ENCODE peak calls at places on chromosomes 4 and X, in four cellular contexts. One of them, this sample, is unnamed.

GRCh38 chr4:124641715-124642380 is 70.7 kb downstream of the ANKRD50 start:
- DNase-seq in iris pigment epithelial cell: peak; percentile 97
- DNase-seq in OCI-M1: peak; percentile 86
- DNase-seq in sciatic nerve: no peak
- DNase-seq in this sample: peak; percentile 55

GRCh38 chrX:140701480-140701879 is 8.1 kb upstream of the LINC00632 start:
- DNase-seq in iris pigment epithelial cell: peak; percentile 15
- DNase-seq in OCI-M1: peak; percentile 41
- DNase-seq in sciatic nerve: no peak
- DNase-seq in this sample: peak; percentile 28

GRCh38 chr4:181376058-181376457 is 867.1 kb upstream of the TENM3 start:
- DNase-seq in iris pigment epithelial cell: no peak
- DNase-seq in OCI-M1: no peak
- DNase-seq in sciatic nerve: no peak
- DNase-seq in this sample: no peak

GRCh38 chr4:132992686-132993085 is 156.4 kb upstream of the PCDH10 start:
- DNase-seq in iris pigment epithelial cell: no peak
- DNase-seq in OCI-M1: no peak
- DNase-seq in sciatic nerve: no peak
- DNase-seq in this sample: no peak

GRCh38 chr4:122364700-122365404 is 14.0 kb upstream of the ADAD1 start:
- DNase-seq in iris pigment epithelial cell: no peak
- DNase-seq in OCI-M1: peak; percentile 46
- DNase-seq in sciatic nerve: no peak
- DNase-seq in this sample: no peak

GRCh38 chrX:48890296-48890925 is 7.2 kb downstream of the TIMM17B start:
- DNase-seq in iris pigment epithelial cell: no peak
- DNase-seq in OCI-M1: no peak
- DNase-seq in sciatic nerve: no peak
- DNase-seq in this sample: no peak

GRCh38 chr4:8599657-8600056 is 7.1 kb downstream of the CPZ start:
- DNase-seq in iris pigment epithelial cell: peak; percentile 90
- DNase-seq in OCI-M1: no peak
- DNase-seq in sciatic nerve: no peak
- DNase-seq in this sample: no peak

GRCh38 chr4:181761130-181761529 is 482.1 kb upstream of the TENM3 start:
- DNase-seq in iris pigment epithelial cell: peak; percentile 76
- DNase-seq in OCI-M1: no peak
- DNase-seq in sciatic nerve: no peak
- DNase-seq in this sample: no peak

GRCh38 chr4:15757084-15757483 is 21.0 kb upstream of the CD38 start:
- DNase-seq in iris pigment epithelial cell: no peak
- DNase-seq in OCI-M1: no peak
- DNase-seq in sciatic nerve: no peak
- DNase-seq in this sample: peak; percentile 28

GRCh38 chrX:32397562-32398216 is 813.7 kb downstream of the DMD start:
- DNase-seq in iris pigment epithelial cell: no peak
- DNase-seq in OCI-M1: no peak
- DNase-seq in sciatic nerve: no peak
- DNase-seq in this sample: no peak

GRCh38 chr4:153466637-153467153 is 535 bp downstream of the TMEM131L start:
- DNase-seq in iris pigment epithelial cell: no peak
- DNase-seq in OCI-M1: no peak
- DNase-seq in sciatic nerve: no peak
- DNase-seq in this sample: no peak

GRCh38 chr4:73533515-73534422 is 52.2 kb downstream of the AFM start:
- DNase-seq in iris pigment epithelial cell: no peak
- DNase-seq in OCI-M1: peak; percentile 10
- DNase-seq in sciatic nerve: no peak
- DNase-seq in this sample: no peak

GRCh38 chr4:39022241-39022640 is 10.0 kb downstream of the TMEM156 start:
- DNase-seq in iris pigment epithelial cell: no peak
- DNase-seq in OCI-M1: no peak
- DNase-seq in sciatic nerve: no peak
- DNase-seq in this sample: no peak

GRCh38 chr4:137650051-137650450 is 117.8 kb upstream of the PCDH18 start:
- DNase-seq in iris pigment epithelial cell: no peak
- DNase-seq in OCI-M1: no peak
- DNase-seq in sciatic nerve: no peak
- DNase-seq in this sample: no peak

GRCh38 chrX:8913665-8914409 is 112.7 kb upstream of the FAM9A start:
- DNase-seq in iris pigment epithelial cell: peak; percentile 27
- DNase-seq in OCI-M1: no peak
- DNase-seq in sciatic nerve: no peak
- DNase-seq in this sample: no peak

GRCh38 chrX:128975716-128976115 is 547.6 kb downstream of the SMARCA1 start:
- DNase-seq in iris pigment epithelial cell: peak; percentile 6
- DNase-seq in OCI-M1: peak; percentile 37
- DNase-seq in sciatic nerve: no peak
- DNase-seq in this sample: peak; percentile 8

GRCh38 chrX:122934131-122934530 is 249.9 kb upstream of the GRIA3 start:
- DNase-seq in iris pigment epithelial cell: no peak
- DNase-seq in OCI-M1: no peak
- DNase-seq in sciatic nerve: no peak
- DNase-seq in this sample: no peak

GRCh38 chrX:118272237-118272636 is 73.7 kb upstream of the WDR44 start:
- DNase-seq in iris pigment epithelial cell: peak; percentile 41
- DNase-seq in OCI-M1: peak; percentile 41
- DNase-seq in sciatic nerve: no peak
- DNase-seq in this sample: no peak

GRCh38 chr4:104942990-104943758 is 203.5 kb upstream of the TET2 start:
- DNase-seq in iris pigment epithelial cell: peak; percentile 1
- DNase-seq in OCI-M1: peak; percentile 87
- DNase-seq in sciatic nerve: no peak
- DNase-seq in this sample: no peak

GRCh38 chrX:84118315-84118714 is 69.7 kb downstream of the RPS6KA6 start:
- DNase-seq in iris pigment epithelial cell: no peak
- DNase-seq in OCI-M1: no peak
- DNase-seq in sciatic nerve: no peak
- DNase-seq in this sample: no peak

GRCh38 chr4:118798658-118799057 is 37.3 kb downstream of the SEC24D start:
- DNase-seq in iris pigment epithelial cell: no peak
- DNase-seq in OCI-M1: no peak
- DNase-seq in sciatic nerve: no peak
- DNase-seq in this sample: no peak

GRCh38 chrX:39204349-39204748 is 403.1 kb downstream of the MID1IP1 start:
- DNase-seq in iris pigment epithelial cell: no peak
- DNase-seq in OCI-M1: no peak
- DNase-seq in sciatic nerve: no peak
- DNase-seq in this sample: no peak

GRCh38 chr4:185128272-185129119 is 14.6 kb upstream of the SLC25A4 start:
- DNase-seq in iris pigment epithelial cell: no peak
- DNase-seq in OCI-M1: no peak
- DNase-seq in sciatic nerve: no peak
- DNase-seq in this sample: no peak

GRCh38 chr4:181140037-181140603 is 1103.1 kb upstream of the TENM3 start:
- DNase-seq in iris pigment epithelial cell: no peak
- DNase-seq in OCI-M1: no peak
- DNase-seq in sciatic nerve: no peak
- DNase-seq in this sample: no peak

GRCh38 chrX:122622800-122623199 is 561.3 kb upstream of the GRIA3 start:
- DNase-seq in iris pigment epithelial cell: no peak
- DNase-seq in OCI-M1: no peak
- DNase-seq in sciatic nerve: no peak
- DNase-seq in this sample: no peak

GRCh38 chrX:136260801-136261200 is 9.6 kb upstream of the MAP7D3 start:
- DNase-seq in iris pigment epithelial cell: peak; percentile 88
- DNase-seq in OCI-M1: no peak
- DNase-seq in sciatic nerve: no peak
- DNase-seq in this sample: no peak

GRCh38 chrX:71056857-71057256 is 11.3 kb downstream of the SNX12 start:
- DNase-seq in iris pigment epithelial cell: peak; percentile 61
- DNase-seq in OCI-M1: peak; percentile 3
- DNase-seq in sciatic nerve: no peak
- DNase-seq in this sample: no peak

GRCh38 chr4:165877291-165877690 is 4.3 kb downstream of the TLL1 start:
- DNase-seq in iris pigment epithelial cell: no peak
- DNase-seq in OCI-M1: no peak
- DNase-seq in sciatic nerve: no peak
- DNase-seq in this sample: no peak

GRCh38 chr4:29079260-29079659 is 1640.9 kb upstream of the PCDH7 start:
- DNase-seq in iris pigment epithelial cell: no peak
- DNase-seq in OCI-M1: no peak
- DNase-seq in sciatic nerve: no peak
- DNase-seq in this sample: no peak

GRCh38 chrX:150508461-150509367 is 59.7 kb upstream of the MTM1 start:
- DNase-seq in iris pigment epithelial cell: peak; percentile 12
- DNase-seq in OCI-M1: no peak
- DNase-seq in sciatic nerve: peak; percentile 73
- DNase-seq in this sample: no peak

GRCh38 chrX:149114874-149115273 is 390.2 kb downstream of the IDS start:
- DNase-seq in iris pigment epithelial cell: no peak
- DNase-seq in OCI-M1: no peak
- DNase-seq in sciatic nerve: no peak
- DNase-seq in this sample: no peak

GRCh38 chrX:119763175-119763574 is 4.8 kb downstream of the SOWAHD start:
- DNase-seq in iris pigment epithelial cell: peak; percentile 86
- DNase-seq in OCI-M1: no peak
- DNase-seq in sciatic nerve: no peak
- DNase-seq in this sample: no peak

GRCh38 chrX:134849390-134849789 is 141.4 kb upstream of the SMIM10 start:
- DNase-seq in iris pigment epithelial cell: peak; percentile 63
- DNase-seq in OCI-M1: no peak
- DNase-seq in sciatic nerve: no peak
- DNase-seq in this sample: no peak

This sample was measured in MM.1S.